ENCODE peak calls at places on chromosome 2, in four cellular contexts. One of them, this sample, is unnamed.

GRCh38 chr2:184125867-184126266 is 472.5 kb upstream of the ZNF804A start:
- DNase-seq in MM.1S: no peak
- DNase-seq in GM12878: no peak
- DNase-seq in PC-3: peak; percentile 26
- DNase-seq in this sample: no peak

GRCh38 chr2:27075219-27075871 is 3.1 kb upstream of the EMILIN1 start:
- DNase-seq in MM.1S: peak; percentile 57
- DNase-seq in GM12878: peak; percentile 46
- DNase-seq in PC-3: no peak
- DNase-seq in this sample: no peak

GRCh38 chr2:189658281-189658680 is 3.0 kb upstream of the ASNSD1 start:
- DNase-seq in MM.1S: peak; percentile 24
- DNase-seq in GM12878: no peak
- DNase-seq in PC-3: no peak
- DNase-seq in this sample: no peak

GRCh38 chr2:96756788-96757476 is 3.8 kb upstream of the CNNM4 start:
- DNase-seq in MM.1S: no peak
- DNase-seq in GM12878: no peak
- DNase-seq in PC-3: no peak
- DNase-seq in this sample: peak; percentile 32

GRCh38 chr2:231696004-231696367 is 12.3 kb upstream of the PTMA start:
- DNase-seq in MM.1S: no peak
- DNase-seq in GM12878: no peak
- DNase-seq in PC-3: no peak
- DNase-seq in this sample: no peak

GRCh38 chr2:59569124-59569523 is 984.3 kb downstream of the BCL11A start:
- DNase-seq in MM.1S: no peak
- DNase-seq in GM12878: no peak
- DNase-seq in PC-3: no peak
- DNase-seq in this sample: no peak

GRCh38 chr2:138028538-138028937 is 64.3 kb downstream of the HNMT start:
- DNase-seq in MM.1S: no peak
- DNase-seq in GM12878: peak; percentile 12
- DNase-seq in PC-3: no peak
- DNase-seq in this sample: no peak

GRCh38 chr2:56680971-56681631 is 497.3 kb downstream of the CCDC85A start:
- DNase-seq in MM.1S: no peak
- DNase-seq in GM12878: no peak
- DNase-seq in PC-3: peak; percentile 73
- DNase-seq in this sample: no peak

GRCh38 chr2:76546207-76546606 is 835.5 kb upstream of the GCFC2 start:
- DNase-seq in MM.1S: no peak
- DNase-seq in GM12878: no peak
- DNase-seq in PC-3: no peak
- DNase-seq in this sample: no peak

GRCh38 chr2:60794271-60794863 is 38.3 kb downstream of the PAPOLG start:
- DNase-seq in MM.1S: peak; percentile 30
- DNase-seq in GM12878: no peak
- DNase-seq in PC-3: peak; percentile 45
- DNase-seq in this sample: no peak

GRCh38 chr2:120626566-120626965 is 109.1 kb upstream of the GLI2 start:
- DNase-seq in MM.1S: no peak
- DNase-seq in GM12878: no peak
- DNase-seq in PC-3: no peak
- DNase-seq in this sample: no peak

GRCh38 chr2:110101280-110101844 is 14.3 kb downstream of the MALL start:
- DNase-seq in MM.1S: no peak
- DNase-seq in GM12878: no peak
- DNase-seq in PC-3: peak; percentile 100
- DNase-seq in this sample: peak; percentile 99

DNA sequence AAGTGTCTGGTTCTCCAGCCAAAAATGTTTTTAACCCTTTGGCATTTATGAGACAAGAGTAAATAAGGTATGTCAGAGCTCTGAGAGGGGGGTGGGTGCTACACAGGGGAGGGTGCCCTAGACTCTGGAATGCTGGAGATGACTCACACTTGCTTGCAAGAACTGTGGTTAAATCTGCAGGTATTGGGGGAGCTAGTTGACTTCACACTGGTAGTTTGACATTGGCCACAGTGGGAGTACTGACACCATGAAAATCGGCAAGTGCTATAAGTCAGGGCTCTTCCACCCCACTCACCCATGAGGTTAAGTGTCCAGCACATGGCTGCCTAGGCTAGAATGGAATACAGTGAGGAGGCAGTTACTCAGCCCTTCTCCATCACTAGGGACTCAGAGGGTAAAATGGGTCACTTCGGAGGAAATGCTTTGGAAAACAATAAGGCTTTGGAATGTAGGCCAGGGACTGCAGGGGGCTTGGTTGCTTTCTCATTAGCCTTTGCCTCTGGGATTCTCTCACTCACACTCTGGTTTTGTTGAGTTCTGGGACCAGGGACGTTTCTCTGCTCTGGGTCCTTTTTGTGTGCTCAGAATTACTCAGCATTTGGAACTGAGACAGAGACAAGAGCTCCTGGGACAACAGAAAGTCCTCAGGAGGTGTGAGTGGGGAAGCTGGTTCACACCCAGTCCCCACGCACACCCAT is 91.6 kb downstream of the ACKR3 start:
- DNase-seq in MM.1S: no peak
- DNase-seq in GM12878: no peak
- DNase-seq in PC-3: peak; percentile 93
- DNase-seq in this sample: peak; percentile 54
- H3K4me2 ChIP-seq in MM.1S: no peak overlapping the region
- H3K4me2 ChIP-seq in GM12878: no peak overlapping the region
- H3K4me2 ChIP-seq in PC-3: peak overlapping the region; percentile 80
- H3K4me2 ChIP-seq in this sample: peak overlapping the region; percentile 36

GRCh38 chr2:9212661-9213411 is 6.2 kb downstream of the ASAP2 start:
- DNase-seq in MM.1S: no peak
- DNase-seq in GM12878: no peak
- DNase-seq in PC-3: no peak
- DNase-seq in this sample: peak; percentile 16

GRCh38 chr2:9210030-9210429 is 3.4 kb downstream of the ASAP2 start:
- DNase-seq in MM.1S: no peak
- DNase-seq in GM12878: no peak
- DNase-seq in PC-3: no peak
- DNase-seq in this sample: no peak

GRCh38 chr2:9213477-9214051 is 7.0 kb downstream of the ASAP2 start:
- DNase-seq in MM.1S: no peak
- DNase-seq in GM12878: no peak
- DNase-seq in PC-3: no peak
- DNase-seq in this sample: no peak

GRCh38 chr2:9211496-9211895 is 4.9 kb downstream of the ASAP2 start:
- DNase-seq in MM.1S: no peak
- DNase-seq in GM12878: no peak
- DNase-seq in PC-3: no peak
- DNase-seq in this sample: no peak

GRCh38 chr2:9212010-9212638 is 5.5 kb downstream of the ASAP2 start:
- DNase-seq in MM.1S: no peak
- DNase-seq in GM12878: no peak
- DNase-seq in PC-3: peak; percentile 48
- DNase-seq in this sample: no peak
- H3K4me3 ChIP-seq in MM.1S: no peak overlapping the region
- H3K4me3 ChIP-seq in GM12878: no peak overlapping the region
- H3K4me3 ChIP-seq in PC-3: no peak overlapping the region
- H3K4me3 ChIP-seq in this sample: no peak overlapping the region

DNA sequence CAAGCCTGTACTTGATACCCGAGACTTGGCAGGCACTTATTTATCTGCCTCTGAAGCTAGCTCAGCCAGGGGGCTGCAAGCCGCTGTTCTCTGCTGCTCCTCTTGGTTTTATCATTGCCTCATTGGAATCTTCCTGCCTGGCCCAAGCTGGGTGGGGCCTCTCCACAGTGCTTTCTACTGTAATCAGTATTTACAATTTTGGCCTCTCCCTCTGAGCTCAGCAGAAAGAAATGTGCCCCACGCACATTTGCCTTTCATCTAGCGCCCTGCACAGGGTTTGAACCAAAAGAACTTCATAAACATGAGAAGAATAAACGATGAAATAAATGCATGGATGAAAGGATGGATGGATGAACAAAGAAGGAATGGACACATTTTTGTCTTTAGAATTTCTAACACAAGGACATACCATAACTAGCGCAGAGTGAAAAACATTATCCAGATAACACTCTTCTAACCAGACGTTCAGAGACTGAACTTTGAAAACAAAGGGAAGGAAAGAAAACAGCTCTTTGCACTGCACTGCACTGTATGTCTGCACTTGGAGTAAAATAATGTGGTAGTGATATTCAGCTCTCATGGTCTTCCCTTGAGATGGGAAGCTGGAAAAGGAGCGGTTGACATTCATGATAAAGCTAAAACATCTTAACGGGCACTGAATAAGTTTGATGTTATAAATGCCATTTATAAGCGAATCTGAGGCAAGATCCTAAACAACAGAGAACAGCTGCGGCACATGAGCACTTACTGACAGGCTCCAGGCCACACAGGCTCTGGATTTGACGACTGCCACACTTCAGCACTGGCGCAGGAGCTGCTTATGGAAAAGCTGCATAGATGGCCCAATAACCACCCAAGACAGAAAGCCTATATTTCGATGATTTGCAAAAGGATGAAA is 86.8 kb upstream of the SP3 start:
- DNase-seq in MM.1S: no peak
- DNase-seq in GM12878: no peak
- DNase-seq in PC-3: peak; percentile 86
- DNase-seq in this sample: peak; percentile 83
- H3K4me2 ChIP-seq in MM.1S: no peak overlapping the region
- H3K4me2 ChIP-seq in GM12878: no peak overlapping the region
- H3K4me2 ChIP-seq in PC-3: peak overlapping the region; percentile 71
- H3K4me2 ChIP-seq in this sample: peak overlapping the region; percentile 32

GRCh38 chr2:207763308-207763707 is 6.4 kb downstream of the FZD5 start:
- DNase-seq in MM.1S: no peak
- DNase-seq in GM12878: no peak
- DNase-seq in PC-3: no peak
- DNase-seq in this sample: no peak
- H3K4me3 ChIP-seq in MM.1S: no peak overlapping the region
- H3K4me3 ChIP-seq in GM12878: no peak overlapping the region
- H3K4me3 ChIP-seq in PC-3: no peak overlapping the region
- H3K4me3 ChIP-seq in this sample: no peak overlapping the region

DNA sequence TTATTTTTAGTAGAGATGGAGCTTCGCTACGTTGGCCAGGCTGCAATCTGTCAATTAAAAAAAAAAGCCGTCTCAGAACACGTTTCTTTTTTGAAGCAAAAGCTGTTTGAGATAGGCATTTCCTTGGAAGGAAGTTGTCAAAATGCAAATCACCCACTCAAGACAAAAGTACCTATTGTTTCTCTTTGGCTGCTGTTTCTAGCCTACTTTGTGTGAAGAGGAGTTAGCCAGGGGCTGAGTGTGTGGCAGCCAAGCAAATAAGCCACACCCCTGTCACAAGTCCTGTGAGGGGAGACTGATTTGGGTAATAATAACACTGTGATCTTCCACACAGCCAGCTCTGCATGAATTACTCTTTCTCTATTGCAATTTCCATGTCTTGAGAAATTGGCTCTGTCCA is 47.4 kb upstream of the CDCA7 start:
- DNase-seq in MM.1S: no peak
- DNase-seq in GM12878: peak; percentile 50
- DNase-seq in PC-3: no peak
- DNase-seq in this sample: no peak
- H3K4me2 ChIP-seq in MM.1S: no peak overlapping the region
- H3K4me2 ChIP-seq in GM12878: peak overlapping the region; percentile 49
- H3K4me2 ChIP-seq in PC-3: no peak overlapping the region
- H3K4me2 ChIP-seq in this sample: no peak overlapping the region